ENCODE peak calls at places on chromosomes 2 and 18, in five cellular contexts. W, T, H, S and Y are unnamed samples. For H3K27me3, the result is how much of the 10 kb centered on the place peaks cover.

GRCh38 chr2:182652326-182652725 is 63.7 kb upstream of the DNAJC10 start:
- DNase-seq in W (no peak), T (peak), H (no peak), S (no peak), Y (no peak)

GRCh38 chr2:238379096-238379810 is 47.5 kb upstream of the ASB1 start:
- DNase-seq in W (peak), T (peak), H (no peak), S (no peak), Y (peak)

GRCh38 chr18:8750954-8751415 is 45.6 kb downstream of the MTCL1 start:
- DNase-seq in W (peak), T (peak), H (no peak), S (no peak), Y (peak)

GRCh38 chr2:16032282-16033031 is 92.1 kb downstream of the MYCN start:
- DNase-seq in W (no peak), T (no peak), H (no peak), S (no peak), Y (no peak)

GRCh38 chr2:232438951-232439757 is 16.8 kb upstream of the ALPI start:
- DNase-seq in W (no peak), T (no peak), H (peak), S (no peak), Y (no peak)

GRCh38 chr2:100924520-100925451 is 77.3 kb upstream of the RPL31 start:
- DNase-seq in W (no peak), T (no peak), H (no peak), S (peak), Y (peak)

GRCh38 chr2:234446404-234447076 is 50.3 kb downstream of the ARL4C start:
- DNase-seq in W (no peak), T (peak), H (no peak), S (peak), Y (no peak)

GRCh38 chr18:70321616-70322015 is 32.8 kb downstream of the SOCS6 start:
- DNase-seq in W (no peak), T (no peak), H (no peak), S (no peak), Y (no peak)

GRCh38 chr2:67671464-67672450 is 274.6 kb downstream of the ETAA1 start:
- DNase-seq in W (no peak), T (no peak), H (no peak), S (no peak), Y (no peak)

GRCh38 chr2:10686176-10686575 is 3.6 kb downstream of the NOL10 start:
- DNase-seq in W (no peak), T (no peak), H (no peak), S (no peak), Y (no peak)

GRCh38 chr2:55954306-55955035 is 30.9 kb upstream of the EFEMP1 start:
- DNase-seq in W (no peak), T (peak), H (no peak), S (no peak), Y (peak)

GRCh38 chr2:105737980-105738657 is 6.6 kb upstream of the NCK2 start:
- DNase-seq in W (no peak), T (peak), H (no peak), S (no peak), Y (no peak)

GRCh38 chr18:63071566-63072175 is 247.9 kb downstream of the BCL2 start:
- DNase-seq in W (peak), T (peak), H (no peak), S (no peak), Y (no peak)

GRCh38 chr2:17583646-17584045 is 43.1 kb downstream of the VSNL1 start:
- DNase-seq in W (no peak), T (peak), H (no peak), S (no peak), Y (no peak)

GRCh38 chr2:63058742-63059433 is 8.3 kb downstream of the OTX1 start:
- DNase-seq in W (no peak), T (no peak), H (no peak), S (no peak), Y (no peak)

GRCh38 chr2:63058149-63058741 is 7.6 kb downstream of the OTX1 start:
- DNase-seq in W (no peak), T (no peak), H (no peak), S (no peak), Y (peak)

GRCh38 chr2:63060079-63060482 is 9.5 kb downstream of the OTX1 start:
- DNase-seq in W (no peak), T (peak), H (no peak), S (no peak), Y (no peak)

GRCh38 chr2:63057249-63058148 is 6.9 kb downstream of the OTX1 start:
- DNase-seq in W (no peak), T (no peak), H (no peak), S (no peak), Y (no peak)

GRCh38 chr2:63059434-63060078 is 8.9 kb downstream of the OTX1 start:
- DNase-seq in W (no peak), T (no peak), H (no peak), S (no peak), Y (no peak)
- H3K27me3 ChIP-seq in W (half or more), T (under half), H (under half), S (half or more), Y (half or more)

GRCh38 chr2:11726384-11726783 is 20.0 kb upstream of the LPIN1 start:
- DNase-seq in W (no peak), T (no peak), H (peak), S (peak), Y (no peak)
- H3K27me3 ChIP-seq in W (under half), T (under half), H (under half), S (under half), Y (under half)

GRCh38 chr2:181649436-181649979 is 7.4 kb downstream of the CERKL start:
- DNase-seq in W (no peak), T (peak), H (no peak), S (no peak), Y (no peak)
- H3K27me3 ChIP-seq in W (under half), T (under half), H (under half), S (under half), Y (under half)

GRCh38 chr2:70461981-70462876 is 91.4 kb downstream of the TGFA start:
- DNase-seq in W (no peak), T (no peak), H (no peak), S (no peak), Y (no peak)
- H3K27me3 ChIP-seq in W (under half), T (under half), H (under half), S (under half), Y (under half)